ENCODE peak calls at places on chromosome 19, in four cellular contexts. E is HepG2, Q is K562, V is SK-N-SH. L is an unnamed sample.

GRCh38 chr19:3576696-3577443 is 4.1 kb downstream of the HMG20B start:
- DNase-seq in E (no peak), Q (peak), V (peak), L (no peak)

GRCh38 chr19:43555185-43555770 is 20.0 kb downstream of the XRCC1 start:
- DNase-seq in E (peak), Q (peak), V (peak), L (peak)

GRCh38 chr19:41548954-41549688 is 26.8 kb upstream of the CEACAM21 start:
- DNase-seq in E (no peak), Q (no peak), V (no peak), L (peak)

GRCh38 chr19:46495789-46496099 is at the start of gene PNMA8B:
- DNase-seq in E (no peak), Q (peak), V (peak), L (peak)

GRCh38 chr19:19464339-19465098 is 50.8 kb downstream of the TSSK6 start:
- DNase-seq in E (no peak), Q (no peak), V (no peak), L (no peak)

GRCh38 chr19:1189419-1189818 is 15.4 kb upstream of the SBNO2 start:
- DNase-seq in E (no peak), Q (peak), V (no peak), L (no peak)

GRCh38 chr19:28199323-28199722 is 1013.6 kb downstream of the UQCRFS1 start:
- DNase-seq in E (no peak), Q (no peak), V (no peak), L (no peak)

GRCh38 chr19:10809693-10810285 is 26.2 kb downstream of the TMED1 start:
- DNase-seq in E (no peak), Q (peak), V (no peak), L (no peak)

GRCh38 chr19:57171551-57172081 is 4.3 kb upstream of the DUXA start:
- DNase-seq in E (peak), Q (peak), V (peak), L (no peak)
- H3K9ac ChIP-seq in E (peak), Q (no peak), V (no peak), L (peak)

GRCh38 chr19:50657222-50657669 is 8.0 kb downstream of the C19orf81 start:
- DNase-seq in E (no peak), Q (peak), V (no peak), L (no peak)

GRCh38 chr19:50659318-50660082 is 10.3 kb downstream of the C19orf81 start:
- DNase-seq in E (no peak), Q (no peak), V (peak), L (no peak)

GRCh38 chr19:50660083-50660366 is 10.8 kb downstream of the C19orf81 start:
- DNase-seq in E (no peak), Q (no peak), V (no peak), L (no peak)

GRCh38 chr19:50658438-50659317 is 9.4 kb downstream of the C19orf81 start:
- DNase-seq in E (no peak), Q (peak), V (peak), L (peak)

DNA sequence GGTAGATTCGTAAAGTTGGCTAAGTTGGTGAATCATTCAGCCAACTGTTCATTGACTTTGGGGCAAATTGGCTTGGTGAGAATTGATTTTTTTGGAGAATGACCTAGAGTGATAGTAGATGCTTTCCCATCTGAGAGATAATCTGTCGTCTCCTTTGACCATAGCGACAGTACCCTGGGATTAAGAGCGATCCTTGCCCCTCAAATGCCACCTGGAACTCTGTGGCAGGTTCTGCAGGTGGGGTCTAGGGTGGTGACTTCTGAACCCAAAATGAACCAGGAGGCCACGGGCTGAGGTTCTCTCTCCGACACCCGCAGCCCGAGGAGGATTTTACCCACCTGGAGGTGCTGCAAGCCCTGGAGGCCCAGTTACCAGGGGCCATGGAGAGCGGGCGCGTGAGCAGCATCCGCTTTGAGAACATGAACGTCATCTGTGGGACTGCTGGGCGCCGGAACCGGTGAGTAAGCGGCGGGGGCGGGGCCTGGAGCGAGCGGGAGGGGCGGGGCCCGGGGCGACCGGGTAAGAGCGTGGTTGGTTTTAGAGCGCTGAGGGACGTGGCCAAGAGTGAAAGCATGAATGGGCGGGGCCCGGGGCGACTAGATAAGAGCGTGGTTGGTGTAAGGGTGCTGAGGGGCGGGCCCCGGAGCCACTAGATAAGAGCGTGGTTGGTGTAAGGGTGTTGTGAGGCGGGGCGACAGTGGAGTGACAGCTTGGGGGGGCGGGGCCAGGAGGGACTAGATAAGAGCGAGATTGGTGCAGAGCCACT is 8.6 kb downstream of the C19orf81 start:
- DNase-seq in E (peak), Q (peak), V (peak), L (peak)
- H3K4me3 ChIP-seq in E (no peak), Q (peak), V (peak), L (peak)

DNA sequence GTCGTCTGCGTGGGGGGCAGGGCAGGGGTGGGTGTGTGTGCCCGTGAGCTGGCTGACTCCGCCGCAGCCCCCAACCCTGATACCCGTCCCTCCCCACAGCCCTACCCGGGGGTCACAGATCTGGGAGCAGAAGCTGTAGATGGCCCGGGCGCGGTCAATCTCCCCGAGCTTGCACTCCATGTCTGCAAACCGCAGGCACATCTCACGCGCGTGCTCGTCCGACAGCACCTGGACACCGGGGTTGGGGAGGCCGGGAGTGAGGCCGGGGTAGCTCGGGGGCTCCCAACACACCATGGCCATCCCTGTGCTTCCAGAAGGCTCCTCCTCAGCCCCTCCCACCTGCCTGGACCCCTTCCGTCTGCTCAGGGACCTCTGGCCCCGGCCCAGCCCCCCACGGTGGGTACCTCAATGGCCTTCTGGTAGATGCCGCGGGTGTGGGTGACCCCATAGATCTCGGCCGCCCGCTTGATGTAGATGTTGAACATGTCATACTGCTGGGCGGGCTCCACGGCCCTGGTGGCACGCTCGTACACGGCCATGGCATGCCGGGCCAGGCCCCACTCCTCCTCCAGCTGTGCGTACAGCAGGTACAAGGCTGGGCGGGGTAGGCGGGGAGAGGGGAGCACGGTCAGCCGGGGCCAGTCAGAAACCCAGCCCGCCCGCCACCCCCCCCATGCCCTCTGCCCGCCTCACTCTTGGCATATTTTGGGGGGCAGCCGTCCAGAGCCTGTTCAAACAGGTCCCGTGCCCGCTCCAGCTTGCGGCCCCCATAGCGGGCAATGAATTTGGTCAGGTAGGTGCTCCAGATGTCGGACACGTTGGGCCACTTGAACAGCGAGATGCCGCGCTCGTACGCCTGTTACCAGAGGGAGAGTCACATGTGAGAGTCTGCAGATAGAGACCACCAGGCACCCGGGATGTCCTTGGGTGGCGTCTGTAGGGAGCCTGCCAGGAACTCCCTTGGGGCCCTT is 8.6 kb downstream of the XAB2 start:
- DNase-seq in E (no peak), Q (no peak), V (no peak), L (no peak)
- TF ChIP-seq YY1 in E (no peak), Q (no peak), V (no peak), L (no peak)

GRCh38 chr19:53868892-53869804 is 1.5 kb downstream of the MYADM start:
- DNase-seq in E (peak), Q (peak), V (peak), L (no peak)
- H3K9ac ChIP-seq in E (peak), Q (peak), V (peak), L (peak)

GRCh38 chr19:2487780-2488330 is 11.9 kb downstream of the GADD45B start:
- DNase-seq in E (no peak), Q (no peak), V (no peak), L (no peak)
- H3K4me3 ChIP-seq in E (no peak), Q (no peak), V (no peak), L (no peak)